ENCODE peak calls at places on chromosomes 7 and 10, in four cellular contexts. Y is K562, T is A549, H is endothelial cell of umbilical vein. S is an unnamed sample.

GRCh38 chr7:142463401-142463850 is 205.6 kb upstream of the PRSS58 start:
- DNase-seq in Y (no peak), T (no peak), H (no peak), S (no peak)

GRCh38 chr7:154440656-154441055 is 388.5 kb downstream of the DPP6 start:
- DNase-seq in Y (no peak), T (no peak), H (no peak), S (no peak)

GRCh38 chr7:137122145-137122544 is 221.4 kb downstream of the PTN start:
- DNase-seq in Y (no peak), T (no peak), H (no peak), S (no peak)

GRCh38 chr7:44608916-44609648 is 2.7 kb downstream of the OGDH start:
- DNase-seq in Y (peak), T (no peak), H (no peak), S (peak)

GRCh38 chr7:31744294-31744874 is 57.4 kb downstream of the PPP1R17 start:
- DNase-seq in Y (peak), T (peak), H (peak), S (peak)

GRCh38 chr7:127530148-127530547 is 55.2 kb downstream of the GCC1 start:
- DNase-seq in Y (no peak), T (no peak), H (no peak), S (no peak)

GRCh38 chr7:50528266-50529092 is 36.7 kb downstream of the DDC start:
- DNase-seq in Y (no peak), T (no peak), H (no peak), S (no peak)

GRCh38 chr7:2640858-2641257 is 9.1 kb downstream of the TTYH3 start:
- DNase-seq in Y (no peak), T (no peak), H (no peak), S (no peak)

GRCh38 chr7:24406053-24406561 is 122.1 kb downstream of the NPY start:
- DNase-seq in Y (no peak), T (no peak), H (no peak), S (peak)

GRCh38 chr7:2864204-2864985 is 20.3 kb upstream of the GNA12 start:
- DNase-seq in Y (no peak), T (no peak), H (no peak), S (no peak)

GRCh38 chr7:112091768-112092167 is 114.4 kb downstream of the DOCK4 start:
- DNase-seq in Y (no peak), T (no peak), H (no peak), S (no peak)

GRCh38 chr7:30549933-30550493 is 44.7 kb upstream of the GARS1 start:
- DNase-seq in Y (peak), T (no peak), H (peak), S (peak)

GRCh38 chr7:144020340-144020739 is 20.2 kb downstream of the OR6B1 start:
- DNase-seq in Y (no peak), T (no peak), H (no peak), S (no peak)

GRCh38 chr7:76428868-76429805 is 4.4 kb downstream of the ZP3 start:
- DNase-seq in Y (peak), T (no peak), H (peak), S (peak)

GRCh38 chr7:35908305-35909223 is 107.7 kb downstream of the SEPTIN7 start:
- DNase-seq in Y (no peak), T (no peak), H (no peak), S (no peak)

GRCh38 chr10:3895045-3895609 is 110.1 kb upstream of the KLF6 start:
- DNase-seq in Y (peak), T (peak), H (peak), S (no peak)

GRCh38 chr7:129862672-129863071 is 90.1 kb downstream of the UBE2H start:
- DNase-seq in Y (no peak), T (no peak), H (no peak), S (no peak)

GRCh38 chr7:32164341-32164996 is 94.3 kb upstream of the PDE1C start:
- DNase-seq in Y (peak), T (peak), H (peak), S (peak)

GRCh38 chr10:5565671-5566581 is 41.2 kb downstream of the CALML3 start:
- DNase-seq in Y (no peak), T (no peak), H (no peak), S (no peak)

GRCh38 chr7:108094933-108095710 is 35.0 kb downstream of the LAMB4 start:
- DNase-seq in Y (no peak), T (peak), H (peak), S (no peak)

GRCh38 chr10:61452655-61453641 is at the start of gene TMEM26:
- DNase-seq in Y (peak), T (peak), H (peak), S (no peak)

GRCh38 chr7:40586197-40586596 is 451.4 kb downstream of the SUGCT start:
- DNase-seq in Y (no peak), T (no peak), H (peak), S (peak)

GRCh38 chr7:117395743-117396142 is 31.6 kb downstream of the ASZ1 start:
- DNase-seq in Y (no peak), T (no peak), H (no peak), S (no peak)

GRCh38 chr7:69670701-69671100 is 72.4 kb downstream of the AUTS2 start:
- DNase-seq in Y (no peak), T (no peak), H (no peak), S (no peak)

GRCh38 chr7:918441-919113 is 35.9 kb downstream of the ADAP1 start:
- DNase-seq in Y (no peak), T (no peak), H (no peak), S (no peak)

GRCh38 chr10:88280518-88280917 is 302.6 kb downstream of the RNLS start:
- DNase-seq in Y (no peak), T (no peak), H (no peak), S (no peak)

GRCh38 chr10:96664563-96664962 is 55.8 kb downstream of the PIK3AP1 start:
- DNase-seq in Y (no peak), T (no peak), H (no peak), S (peak)

GRCh38 chr10:13018171-13018570 is 16.7 kb upstream of the CCDC3 start:
- DNase-seq in Y (peak), T (no peak), H (no peak), S (no peak)

GRCh38 chr7:47449810-47450586 is 131.9 kb downstream of the TNS3 start:
- DNase-seq in Y (no peak), T (no peak), H (no peak), S (no peak)

DNA sequence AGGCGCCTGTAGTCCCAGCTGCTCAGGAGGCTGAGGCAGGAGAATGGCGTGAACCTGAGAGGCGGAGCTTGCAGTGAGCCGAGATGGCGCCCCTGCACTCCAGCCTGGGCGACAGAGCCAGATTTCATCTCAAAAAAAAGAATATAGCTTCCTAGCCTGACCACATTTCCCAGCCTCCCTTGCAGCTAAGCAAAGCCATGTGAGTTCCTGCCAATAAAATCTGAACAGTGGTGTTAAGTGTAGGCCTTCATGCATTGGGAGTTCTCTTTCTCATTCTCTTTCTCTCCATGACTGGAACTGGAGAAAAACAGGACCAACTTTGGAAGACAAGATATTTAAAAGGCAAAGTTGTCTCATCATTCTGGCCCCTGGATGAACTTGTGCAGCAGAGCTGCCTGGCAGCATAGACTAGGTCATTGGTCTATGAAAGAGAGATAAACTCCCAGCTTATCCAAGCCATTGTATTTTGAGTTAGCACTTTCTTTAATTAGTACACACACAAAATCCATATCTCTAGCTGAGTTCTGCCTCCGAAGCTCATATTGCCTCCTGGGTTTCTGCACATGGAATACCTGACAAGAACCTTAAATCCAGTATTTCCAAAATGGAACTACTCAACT is 60.8 kb downstream of the TSPAN12 start:
- DNase-seq in Y (no peak), T (no peak), H (no peak), S (no peak)
- TF ChIP-seq MAX in Y (no peak), T (no peak), H (no peak), S (no peak)

DNA sequence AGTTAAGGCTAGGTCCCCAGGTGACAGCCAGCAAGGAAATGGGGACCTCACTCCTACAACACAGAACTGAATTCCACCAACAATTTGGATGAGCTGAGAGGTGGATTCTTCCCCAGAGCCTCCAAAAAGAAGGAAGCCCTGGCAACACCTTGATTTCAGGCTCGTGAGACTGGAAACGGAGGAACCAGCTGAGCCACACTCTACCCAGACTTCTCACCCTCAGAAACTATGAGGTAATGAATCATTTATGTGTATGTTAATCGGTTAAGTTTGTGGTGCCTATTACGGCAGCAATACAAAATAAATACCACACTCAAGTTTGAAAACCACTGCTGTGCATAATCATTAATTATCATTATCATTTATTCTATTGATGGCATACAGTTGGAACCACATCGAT is 532.4 kb upstream of the ANKRD30A start:
- DNase-seq in Y (no peak), T (no peak), H (no peak), S (no peak)
- H3K4me3 ChIP-seq in Y (no peak), T (no peak), H (no peak), S (no peak)

DNA sequence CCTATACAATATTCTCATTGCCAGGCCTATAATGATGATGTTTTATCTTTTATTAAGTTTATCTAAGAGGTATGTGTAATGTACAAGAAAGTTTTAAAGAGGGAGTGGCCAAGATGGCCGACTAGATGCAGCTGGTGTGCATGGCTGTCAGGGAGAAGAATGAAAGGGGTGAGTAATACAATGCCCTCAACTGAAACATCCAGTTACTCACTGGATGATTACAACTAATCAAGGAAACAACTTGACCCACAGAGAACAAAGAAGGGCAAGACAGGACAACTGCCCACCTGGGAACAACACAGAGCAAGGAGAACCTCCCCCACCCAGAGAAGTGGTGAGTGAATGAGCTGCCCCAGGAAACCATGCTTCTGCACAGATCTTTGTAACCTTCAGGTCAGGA is 880.0 kb upstream of the LRRTM3 start:
- DNase-seq in Y (no peak), T (no peak), H (no peak), S (no peak)
- TF ChIP-seq MAX in Y (no peak), T (no peak), H (no peak), S (no peak)

GRCh38 chr7:8213381-8213780 is 48.6 kb downstream of the ICA1 start:
- DNase-seq in Y (no peak), T (no peak), H (no peak), S (no peak)
- H3K4me3 ChIP-seq in Y (no peak), T (no peak), H (no peak), S (no peak)

GRCh38 chr7:135661311-135662122 is 797 bp upstream of the STMP1 start:
- DNase-seq in Y (peak), T (no peak), H (peak), S (peak)

GRCh38 chr7:135662123-135662372 is 266 bp upstream of the STMP1 start:
- DNase-seq in Y (no peak), T (no peak), H (no peak), S (no peak)

GRCh38 chr7:135658564-135658963 is 3.8 kb upstream of the STMP1 start:
- DNase-seq in Y (no peak), T (no peak), H (no peak), S (no peak)

GRCh38 chr7:135662373-135663114 is at the start of gene STMP1:
- DNase-seq in Y (peak), T (peak), H (peak), S (peak)

DNA sequence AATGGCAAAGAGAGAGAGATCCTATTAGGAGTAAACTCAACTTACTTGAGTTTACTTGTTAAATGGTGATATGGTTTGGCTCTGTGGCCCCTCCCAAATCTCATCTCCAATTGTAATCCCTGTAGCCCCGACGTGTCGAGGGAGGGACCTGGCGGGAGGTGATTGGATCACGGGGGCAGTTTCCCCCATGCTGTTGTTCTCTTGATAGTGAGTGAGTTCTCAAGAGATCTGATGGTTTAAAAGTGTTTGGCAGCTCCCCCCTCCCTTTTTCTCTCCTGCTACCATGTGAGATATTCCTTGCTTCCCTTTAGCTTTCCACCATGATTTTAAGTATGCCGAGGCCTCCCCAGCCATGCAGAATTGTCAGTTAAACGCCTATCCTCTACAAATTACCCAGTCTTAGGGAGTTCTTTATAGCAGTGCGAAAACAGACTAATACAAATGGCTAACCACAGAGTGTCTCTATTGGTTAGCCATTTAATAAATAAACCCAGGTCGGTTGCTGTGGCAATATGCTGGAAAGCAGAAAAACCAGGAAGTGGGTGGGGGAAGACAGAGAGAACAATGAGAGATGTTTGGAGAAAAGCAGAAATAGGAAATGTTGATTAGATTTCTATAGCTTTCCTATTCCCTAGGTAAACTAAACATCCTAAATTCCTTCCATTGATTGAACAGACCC is 3.0 kb upstream of the STMP1 start:
- DNase-seq in Y (peak), T (no peak), H (peak), S (peak)
- TF ChIP-seq MAX in Y (no peak), T (no peak), H (no peak), S (no peak)

GRCh38 chr10:44383749-44384600 is 922 bp downstream of the CXCL12 start:
- DNase-seq in Y (no peak), T (no peak), H (no peak), S (no peak)
- H3K4me3 ChIP-seq in Y (no peak), T (peak), H (no peak), S (no peak)

S was measured in NB4.